ENCODE peak calls at places on chromosome 7, in five cellular contexts. I is EL, H is head of caudate nucleus, O is brain microvascular endothelial cell, T is Caki2. U is an unnamed sample.

GRCh38 chr7:39816462-39817065 is 133.5 kb upstream of the CDK13 start:
- DNase-seq in H (no peak), T (no peak), I (no peak), O (no peak), U (no peak)

GRCh38 chr7:47625861-47626444 is 44.0 kb upstream of the TNS3 start:
- DNase-seq in I (no peak), T (no peak), H (no peak), O (no peak), U (no peak)

GRCh38 chr7:158812684-158813083 is 16.6 kb downstream of the ESYT2 start:
- DNase-seq in O (no peak), H (no peak), I (no peak), T (no peak), U (no peak)

GRCh38 chr7:30648744-30649540 is 33.3 kb downstream of the CRHR2 start:
- DNase-seq in H (peak), T (no peak), O (no peak), I (no peak), U (no peak)

GRCh38 chr7:1083729-1084657 is 3.9 kb upstream of the GPER1 start:
- DNase-seq in O (no peak), H (no peak), I (no peak), T (no peak), U (no peak)

GRCh38 chr7:141634065-141634464 is 67.9 kb downstream of the DENND11 start:
- DNase-seq in I (no peak), H (no peak), O (no peak), T (no peak), U (no peak)

GRCh38 chr7:134469622-134470021 is 10.7 kb upstream of the AKR1B1 start:
- DNase-seq in O (no peak), H (no peak), T (no peak), I (no peak), U (no peak)

GRCh38 chr7:69104023-69104422 is 494.3 kb upstream of the AUTS2 start:
- DNase-seq in I (no peak), O (no peak), T (no peak), H (no peak), U (no peak)

GRCh38 chr7:139683137-139683871 is 94.5 kb downstream of the HIPK2 start:
- DNase-seq in H (no peak), O (peak), I (peak), T (no peak), U (no peak)

GRCh38 chr7:128027485-128027980 is 3.7 kb downstream of the LRRC4 start:
- DNase-seq in H (no peak), T (no peak), I (no peak), O (no peak), U (no peak)

GRCh38 chr7:98930921-98931320 is 52.6 kb downstream of the TRRAP start:
- DNase-seq in I (no peak), O (peak), T (no peak), H (no peak), U (no peak)

U was measured in LoVo.